ENCODE peak calls at places on chromosomes 11 and 22, in four cellular contexts. One of them, this sample, is unnamed. For H3K4me1, the result is how much of the 10 kb centered on the place peaks cover.

GRCh38 chr11:125514336-125515101 is 18.5 kb upstream of the FEZ1 start:
- DNase-seq in neural progenitor cell: no peak
- DNase-seq in spleen: no peak
- DNase-seq in kidney: no peak
- DNase-seq in this sample: no peak

GRCh38 chr11:86695391-86695790 is 23.0 kb upstream of the ME3 start:
- DNase-seq in spleen: no peak
- DNase-seq in neural progenitor cell: no peak
- DNase-seq in kidney: no peak
- DNase-seq in this sample: no peak

GRCh38 chr22:39319284-39320170 is at the start of gene RPL3:
- DNase-seq in spleen: peak
- DNase-seq in neural progenitor cell: peak
- DNase-seq in kidney: peak
- DNase-seq in this sample: peak

GRCh38 chr11:69569306-69570200 is 71.4 kb upstream of the CCND1 start:
- DNase-seq in spleen: no peak
- DNase-seq in kidney: peak
- DNase-seq in neural progenitor cell: no peak
- DNase-seq in this sample: no peak

GRCh38 chr11:61730222-61730994 is 22.0 kb upstream of the MYRF start:
- DNase-seq in spleen: no peak
- DNase-seq in kidney: peak
- DNase-seq in neural progenitor cell: no peak
- DNase-seq in this sample: no peak

GRCh38 chr11:67303989-67304411 is 670 bp downstream of the SSH3 start:
- DNase-seq in kidney: peak
- DNase-seq in neural progenitor cell: no peak
- DNase-seq in spleen: peak
- DNase-seq in this sample: peak

GRCh38 chr11:73838443-73839122 is 38.1 kb downstream of the COA4 start:
- DNase-seq in spleen: no peak
- DNase-seq in kidney: no peak
- DNase-seq in neural progenitor cell: peak
- DNase-seq in this sample: no peak

GRCh38 chr11:85634747-85635146 is 6.4 kb downstream of the TMEM126B start:
- DNase-seq in kidney: no peak
- DNase-seq in neural progenitor cell: no peak
- DNase-seq in spleen: no peak
- DNase-seq in this sample: no peak

GRCh38 chr11:132941024-132941646 is 591.2 kb downstream of the OPCML start:
- DNase-seq in spleen: no peak
- DNase-seq in neural progenitor cell: peak
- DNase-seq in kidney: no peak
- DNase-seq in this sample: no peak

GRCh38 chr11:10696797-10697620 is 3.5 kb upstream of the IRAG1 start:
- DNase-seq in neural progenitor cell: no peak
- DNase-seq in kidney: no peak
- DNase-seq in spleen: no peak
- DNase-seq in this sample: no peak

GRCh38 chr11:11743216-11743615 is 98.6 kb upstream of the USP47 start:
- DNase-seq in neural progenitor cell: no peak
- DNase-seq in kidney: no peak
- DNase-seq in spleen: no peak
- DNase-seq in this sample: no peak

GRCh38 chr11:36508743-36509142 is 1.3 kb downstream of the TRAF6 start:
- DNase-seq in spleen: no peak
- DNase-seq in neural progenitor cell: no peak
- DNase-seq in kidney: no peak
- DNase-seq in this sample: no peak

GRCh38 chr11:57648791-57649735 is 649 bp downstream of the YPEL4 start:
- DNase-seq in spleen: no peak
- DNase-seq in neural progenitor cell: peak
- DNase-seq in kidney: peak
- DNase-seq in this sample: no peak

GRCh38 chr11:128927683-128928336 is 14.9 kb downstream of the TP53AIP1 start:
- DNase-seq in spleen: peak
- DNase-seq in kidney: no peak
- DNase-seq in neural progenitor cell: no peak
- DNase-seq in this sample: no peak

GRCh38 chr22:46010177-46010867 is 33.4 kb upstream of the WNT7B start:
- DNase-seq in kidney: peak
- DNase-seq in spleen: peak
- DNase-seq in neural progenitor cell: no peak
- DNase-seq in this sample: peak

GRCh38 chr11:95507794-95508193 is 276.8 kb upstream of the SESN3 start:
- DNase-seq in spleen: no peak
- DNase-seq in kidney: no peak
- DNase-seq in neural progenitor cell: no peak
- DNase-seq in this sample: no peak

GRCh38 chr11:1202154-1202775 is 20.6 kb upstream of the MUC5B start:
- DNase-seq in kidney: peak
- DNase-seq in spleen: peak
- DNase-seq in neural progenitor cell: no peak
- DNase-seq in this sample: peak

DNA sequence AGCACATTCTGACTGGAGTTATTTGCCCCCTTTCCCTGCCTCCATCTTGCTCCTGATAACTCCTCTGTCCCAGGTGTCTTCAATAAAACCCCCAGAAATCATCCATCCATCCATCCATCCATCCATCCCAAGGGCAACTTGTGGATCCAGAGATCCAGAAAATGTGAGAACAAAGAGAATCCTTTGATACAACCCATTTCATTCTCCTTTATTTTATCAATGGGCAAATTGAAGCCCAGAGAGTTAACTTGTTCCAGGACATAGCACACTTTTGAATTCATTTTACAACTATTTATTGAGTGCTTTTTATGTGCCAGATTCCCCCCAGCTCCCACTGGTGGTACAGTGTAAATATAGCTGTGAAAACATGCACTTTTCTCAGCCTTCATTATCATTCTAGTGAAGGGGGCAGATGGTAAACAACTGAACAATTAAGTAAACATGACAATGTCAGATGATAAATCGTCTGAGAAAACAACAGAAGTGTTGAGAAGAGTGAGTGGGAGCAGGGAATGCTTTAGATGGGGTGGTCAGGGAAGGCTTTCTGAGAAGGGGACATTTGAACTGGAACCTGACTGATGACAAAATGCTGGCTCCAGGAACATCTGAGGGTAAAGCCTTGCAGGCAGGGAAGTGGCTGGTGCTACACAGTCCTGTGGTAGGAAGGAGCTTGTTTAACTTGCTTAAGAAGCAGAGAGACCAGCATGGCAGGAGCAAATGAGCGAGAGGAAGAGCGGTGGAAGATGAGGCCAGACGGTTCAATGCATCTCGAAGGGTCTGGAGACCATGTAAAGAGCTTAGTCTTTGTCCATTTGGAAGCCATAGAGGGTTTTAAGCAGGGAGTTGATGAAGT is 80.0 kb upstream of the TIMP3 start:
- DNase-seq in kidney: no peak
- DNase-seq in spleen: no peak
- DNase-seq in neural progenitor cell: no peak
- DNase-seq in this sample: no peak
- H3K4me1 ChIP-seq in kidney: under half
- H3K4me1 ChIP-seq in spleen: under half
- H3K4me1 ChIP-seq in neural progenitor cell: under half
- H3K4me1 ChIP-seq in this sample: under half

GRCh38 chr22:37547249-37547741 is 13.0 kb upstream of the CDC42EP1 start:
- DNase-seq in kidney: no peak
- DNase-seq in spleen: no peak
- DNase-seq in neural progenitor cell: no peak
- DNase-seq in this sample: no peak

GRCh38 chr22:37545703-37546435 is 14.4 kb upstream of the CDC42EP1 start:
- DNase-seq in neural progenitor cell: peak
- DNase-seq in spleen: peak
- DNase-seq in kidney: peak
- DNase-seq in this sample: peak

GRCh38 chr22:37546436-37547248 is 13.6 kb upstream of the CDC42EP1 start:
- DNase-seq in spleen: no peak
- DNase-seq in kidney: peak
- DNase-seq in neural progenitor cell: peak
- DNase-seq in this sample: peak

GRCh38 chr22:37542959-37543358 is 17.3 kb upstream of the CDC42EP1 start:
- DNase-seq in spleen: no peak
- DNase-seq in neural progenitor cell: no peak
- DNase-seq in kidney: no peak
- DNase-seq in this sample: no peak

GRCh38 chr22:37544955-37545702 is 15.2 kb upstream of the CDC42EP1 start:
- DNase-seq in neural progenitor cell: peak
- DNase-seq in kidney: peak
- DNase-seq in spleen: no peak
- DNase-seq in this sample: peak
- H3K4me3 ChIP-seq in neural progenitor cell: no peak
- H3K4me3 ChIP-seq in kidney: no peak
- H3K4me3 ChIP-seq in spleen: no peak
- H3K4me3 ChIP-seq in this sample: peak

DNA sequence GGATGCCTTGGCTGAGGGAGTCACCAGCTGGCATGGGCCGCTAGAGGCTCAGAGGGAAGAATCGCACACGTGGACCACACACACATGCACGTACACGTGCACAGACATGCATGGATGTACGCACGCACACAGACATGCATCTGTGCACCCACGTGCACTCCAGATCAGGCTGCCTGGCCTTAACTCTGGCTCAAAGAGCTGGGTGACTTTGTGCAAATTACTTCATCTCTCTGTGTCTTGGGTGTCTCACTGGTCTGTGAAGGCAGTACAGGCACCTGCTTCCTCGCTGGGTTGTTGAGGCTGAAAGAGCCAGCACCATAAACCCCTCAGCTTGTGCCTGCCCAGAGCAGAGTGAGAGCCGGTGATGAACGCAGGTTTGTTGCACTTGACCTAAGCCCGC is 28.7 kb downstream of the TMPRSS6 start:
- DNase-seq in kidney: no peak
- DNase-seq in spleen: no peak
- DNase-seq in neural progenitor cell: no peak
- DNase-seq in this sample: no peak
- H3K4me1 ChIP-seq in kidney: under half
- H3K4me1 ChIP-seq in spleen: under half
- H3K4me1 ChIP-seq in neural progenitor cell: under half
- H3K4me1 ChIP-seq in this sample: under half

GRCh38 chr22:31829505-31829904 is 75.7 kb downstream of the DEPDC5 start:
- DNase-seq in neural progenitor cell: no peak
- DNase-seq in spleen: no peak
- DNase-seq in kidney: no peak
- DNase-seq in this sample: no peak
- H3K4me3 ChIP-seq in neural progenitor cell: no peak
- H3K4me3 ChIP-seq in spleen: no peak
- H3K4me3 ChIP-seq in kidney: no peak
- H3K4me3 ChIP-seq in this sample: no peak

This sample was measured in lower lobe of right lung.